ENCODE peak calls at places on chromosomes 4 and X, in six cellular contexts. One of them, this sample, is unnamed.

GRCh38 chr4:7909966-7910720 is 29.5 kb downstream of the AFAP1 start:
- DNase-seq in mesothelial cell of epicardium: no peak
- DNase-seq in A172: no peak
- DNase-seq in kidney tubule cell: peak; percentile 24
- DNase-seq in retinal pigment epithelial cell: no peak
- DNase-seq in KG1: no peak
- DNase-seq in this sample: no peak

GRCh38 chr4:80542747-80543146 is 207.2 kb downstream of the CFAP299 start:
- DNase-seq in kidney tubule cell: no peak
- DNase-seq in KG1: no peak
- DNase-seq in retinal pigment epithelial cell: no peak
- DNase-seq in mesothelial cell of epicardium: no peak
- DNase-seq in A172: no peak
- DNase-seq in this sample: no peak

GRCh38 chrX:118974088-118974907 is at the start of gene LONRF3:
- DNase-seq in KG1: no peak
- DNase-seq in A172: peak; percentile 4
- DNase-seq in retinal pigment epithelial cell: no peak
- DNase-seq in mesothelial cell of epicardium: peak; percentile 52
- DNase-seq in kidney tubule cell: peak; percentile 36
- DNase-seq in this sample: peak; percentile 90

GRCh38 chr4:185734214-185734613 is 77.8 kb downstream of the SORBS2 start:
- DNase-seq in retinal pigment epithelial cell: no peak
- DNase-seq in A172: no peak
- DNase-seq in kidney tubule cell: no peak
- DNase-seq in KG1: no peak
- DNase-seq in mesothelial cell of epicardium: no peak
- DNase-seq in this sample: no peak

GRCh38 chr4:139943277-139943676 is 210.7 kb downstream of the MAML3 start:
- DNase-seq in kidney tubule cell: no peak
- DNase-seq in KG1: no peak
- DNase-seq in A172: no peak
- DNase-seq in retinal pigment epithelial cell: peak; percentile 69
- DNase-seq in mesothelial cell of epicardium: no peak
- DNase-seq in this sample: no peak

GRCh38 chr4:70240192-70240591 is 2.2 kb upstream of the CSN3 start:
- DNase-seq in retinal pigment epithelial cell: no peak
- DNase-seq in kidney tubule cell: no peak
- DNase-seq in A172: no peak
- DNase-seq in KG1: no peak
- DNase-seq in mesothelial cell of epicardium: no peak
- DNase-seq in this sample: no peak

GRCh38 chr4:103498161-103499070 is 221.4 kb downstream of the TACR3 start:
- DNase-seq in A172: peak; percentile 79
- DNase-seq in mesothelial cell of epicardium: no peak
- DNase-seq in retinal pigment epithelial cell: peak; percentile 46
- DNase-seq in KG1: no peak
- DNase-seq in kidney tubule cell: no peak
- DNase-seq in this sample: no peak

GRCh38 chr4:70712150-70712549 is 9.6 kb upstream of the RUFY3 start:
- DNase-seq in mesothelial cell of epicardium: no peak
- DNase-seq in A172: no peak
- DNase-seq in KG1: no peak
- DNase-seq in kidney tubule cell: no peak
- DNase-seq in retinal pigment epithelial cell: peak; percentile 51
- DNase-seq in this sample: no peak

GRCh38 chrX:103792916-103793540 is 16.4 kb downstream of the PLP1 start:
- DNase-seq in A172: no peak
- DNase-seq in kidney tubule cell: peak; percentile 29
- DNase-seq in KG1: no peak
- DNase-seq in mesothelial cell of epicardium: no peak
- DNase-seq in retinal pigment epithelial cell: no peak
- DNase-seq in this sample: no peak

GRCh38 chrX:1249101-1249887 is 19.3 kb upstream of the CSF2RA start:
- DNase-seq in retinal pigment epithelial cell: no peak
- DNase-seq in kidney tubule cell: peak; percentile 30
- DNase-seq in KG1: no peak
- DNase-seq in A172: peak; percentile 84
- DNase-seq in mesothelial cell of epicardium: peak; percentile 53
- DNase-seq in this sample: no peak